ENCODE peak calls at places on chromosomes 12 and 14, in four cellular contexts. O is endodermal cell, R is AG10803, A is AG09309. F is an unnamed sample.

GRCh38 chr12:32332446-32332845 is 66.9 kb upstream of the FGD4 start:
- DNase-seq in O (no peak), R (peak; percentile 3), A (no peak), F (no peak)

GRCh38 chr12:28536088-28536487 is 345.8 kb downstream of the CCDC91 start:
- DNase-seq in O (no peak), R (peak; percentile 82), A (peak; percentile 73), F (peak; percentile 85)

GRCh38 chr12:89355243-89356068 is 3.2 kb upstream of the DUSP6 start:
- DNase-seq in O (no peak), R (no peak), A (no peak), F (no peak)

GRCh38 chr12:125218952-125219351 is 153.7 kb downstream of the AACS start:
- DNase-seq in O (no peak), R (no peak), A (no peak), F (no peak)

GRCh38 chr12:108307006-108307405 is 32.1 kb downstream of the CMKLR1 start:
- DNase-seq in O (no peak), R (peak; percentile 93), A (peak; percentile 98), F (peak; percentile 94)

GRCh38 chr14:103623883-103624482 is 5.0 kb upstream of the KLC1 start:
- DNase-seq in O (no peak), R (no peak), A (no peak), F (peak; percentile 16)

GRCh38 chr14:80213602-80214001 is 2.3 kb upstream of the DIO2 start:
- DNase-seq in O (peak; percentile 79), R (peak; percentile 87), A (peak; percentile 67), F (peak; percentile 81)

GRCh38 chr14:91311284-91311662 is 66.8 kb upstream of the GPR68 start:
- DNase-seq in O (no peak), R (no peak), A (no peak), F (no peak)

GRCh38 chr12:90690120-90690519 is 264.9 kb downstream of the CCER1 start:
- DNase-seq in O (no peak), R (no peak), A (no peak), F (no peak)

GRCh38 chr14:68962681-68963080 is 16.4 kb downstream of the ACTN1 start:
- DNase-seq in O (no peak), R (no peak), A (no peak), F (no peak)

GRCh38 chr12:46787496-46788055 is 38.2 kb downstream of the SLC38A4 start:
- DNase-seq in O (no peak), R (peak; percentile 49), A (no peak), F (peak; percentile 33)

GRCh38 chr14:105168979-105169507 is 467 bp upstream of the JAG2 start:
- DNase-seq in O (peak; percentile 90), R (no peak), A (no peak), F (no peak)

GRCh38 chr14:21060590-21061346 is 3.1 kb downstream of the RNASE8 start:
- DNase-seq in O (no peak), R (no peak), A (no peak), F (no peak)

GRCh38 chr12:76025601-76026575 is 5.7 kb downstream of the PHLDA1 start:
- DNase-seq in O (peak; percentile 72), R (peak; percentile 25), A (no peak), F (peak; percentile 47)

GRCh38 chr14:104286496-104286895 is 148.1 kb downstream of the KIF26A start:
- DNase-seq in O (no peak), R (no peak), A (no peak), F (no peak)

GRCh38 chr12:68538722-68539614 is 71.7 kb upstream of the RAP1B start:
- DNase-seq in O (peak; percentile 84), R (peak; percentile 67), A (no peak), F (no peak)

GRCh38 chr12:9392842-9393241 is 184.6 kb upstream of the PZP start:
- DNase-seq in O (no peak), R (no peak), A (no peak), F (no peak)

GRCh38 chr14:81436296-81437138 is 36.4 kb upstream of the STON2 start:
- DNase-seq in O (peak; percentile 93), R (peak; percentile 42), A (no peak), F (peak; percentile 52)

GRCh38 chr12:26271889-26272492 is 76.6 kb downstream of the SSPN start:
- DNase-seq in O (no peak), R (peak; percentile 79), A (no peak), F (peak; percentile 92)

GRCh38 chr14:79424462-79424861 is 786.8 kb downstream of the DIO2 start:
- DNase-seq in O (no peak), R (peak; percentile 1), A (no peak), F (peak; percentile 26)

GRCh38 chr14:59576332-59577294 is at the start of gene CCDC175:
- DNase-seq in O (peak; percentile 96), R (peak; percentile 52), A (peak; percentile 21), F (peak; percentile 83)

GRCh38 chr12:58907326-58907855 is 12.9 kb downstream of the LRIG3 start:
- DNase-seq in O (no peak), R (peak; percentile 76), A (no peak), F (no peak)

GRCh38 chr14:77318006-77318553 is 2.6 kb downstream of the POMT2 start:
- DNase-seq in O (no peak), R (no peak), A (no peak), F (no peak)

GRCh38 chr14:36660736-36661505 is 739 bp upstream of the PAX9 start:
- DNase-seq in O (no peak), R (no peak), A (no peak), F (no peak)
- H3K4me3 ChIP-seq in O (peak overlapping the region; percentile 79), R (peak overlapping the region; percentile 68), A (peak overlapping the region; percentile 68), F (no peak overlapping the region)

DNA sequence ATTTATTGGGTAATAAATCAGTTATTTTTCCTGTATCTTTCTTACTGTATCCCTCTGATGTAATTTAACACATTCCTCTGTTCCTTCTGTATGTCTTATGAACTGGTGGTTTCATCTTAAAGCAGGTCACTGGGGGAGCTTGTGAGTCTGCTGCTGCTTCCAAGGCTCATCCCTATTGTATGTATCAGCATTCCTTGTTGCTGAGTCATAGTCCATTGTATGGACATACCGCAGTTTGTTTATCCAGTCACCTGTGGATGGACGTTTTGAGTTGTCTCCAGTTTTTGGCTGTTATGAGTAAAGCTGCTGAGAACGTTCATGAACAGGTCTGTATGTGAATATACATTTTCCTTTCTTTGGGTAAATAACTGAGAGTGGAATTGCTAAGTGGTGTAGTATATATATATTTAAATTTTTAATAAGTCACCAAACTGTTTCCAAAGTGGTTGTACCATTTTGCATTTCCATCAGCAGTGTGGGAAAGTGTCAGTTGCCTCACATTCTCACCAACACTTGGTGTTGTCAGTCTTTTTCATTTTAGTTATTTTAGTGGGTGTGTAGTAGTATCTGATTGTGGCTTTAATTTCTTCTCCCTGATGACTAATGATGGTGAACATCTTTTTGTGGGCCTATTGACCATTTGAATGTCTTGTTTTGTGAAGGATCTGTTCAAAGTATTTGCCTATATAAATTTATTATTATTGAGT is 82.7 kb downstream of the BEGAIN start:
- DNase-seq in O (no peak), R (no peak), A (no peak), F (no peak)
- TF ChIP-seq CTCF in O (no peak), R (no peak), A (no peak), F (no peak)

GRCh38 chr12:6968426-6968825 is 2.0 kb downstream of the PHB2 start:
- DNase-seq in O (no peak), R (no peak), A (no peak), F (no peak)
- H3K4me3 ChIP-seq in O (peak overlapping the region; percentile 100), R (peak overlapping the region; percentile 4), A (no peak overlapping the region), F (no peak overlapping the region)

GRCh38 chr14:94227029-94227428 is 52.9 kb downstream of the PPP4R4 start:
- DNase-seq in O (no peak), R (peak; percentile 84), A (peak; percentile 11), F (no peak)
- TF ChIP-seq CTCF in O (no peak), R (no peak), A (no peak), F (no peak)

GRCh38 chr12:114696443-114697245 is 12.7 kb upstream of the TBX3 start:
- DNase-seq in O (peak; percentile 63), R (no peak), A (no peak), F (no peak)

GRCh38 chr12:114694436-114695304 is 10.7 kb upstream of the TBX3 start:
- DNase-seq in O (no peak), R (no peak), A (no peak), F (no peak)

GRCh38 chr12:114697246-114697716 is 13.3 kb upstream of the TBX3 start:
- DNase-seq in O (peak; percentile 68), R (no peak), A (no peak), F (no peak)

GRCh38 chr12:114693532-114693931 is 9.6 kb upstream of the TBX3 start:
- DNase-seq in O (no peak), R (no peak), A (no peak), F (no peak)

DNA sequence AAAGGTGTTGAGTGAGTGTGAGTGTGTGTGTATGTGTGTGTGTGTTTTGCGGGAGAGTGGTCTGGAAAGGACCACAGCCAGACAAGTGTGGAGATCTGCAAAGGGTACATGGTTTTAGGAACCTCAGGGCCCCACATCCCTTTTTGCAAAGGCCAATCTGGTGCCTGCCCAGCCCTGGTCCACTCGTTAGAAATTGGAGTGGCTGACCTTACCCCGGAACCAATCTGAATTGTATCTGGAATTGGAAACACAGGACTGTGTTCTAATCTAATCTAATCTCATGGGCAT is 11.3 kb upstream of the TBX3 start:
- DNase-seq in O (no peak), R (no peak), A (no peak), F (no peak)
- H3K4me3 ChIP-seq in O (no peak overlapping the region), R (no peak overlapping the region), A (no peak overlapping the region), F (no peak overlapping the region)

DNA sequence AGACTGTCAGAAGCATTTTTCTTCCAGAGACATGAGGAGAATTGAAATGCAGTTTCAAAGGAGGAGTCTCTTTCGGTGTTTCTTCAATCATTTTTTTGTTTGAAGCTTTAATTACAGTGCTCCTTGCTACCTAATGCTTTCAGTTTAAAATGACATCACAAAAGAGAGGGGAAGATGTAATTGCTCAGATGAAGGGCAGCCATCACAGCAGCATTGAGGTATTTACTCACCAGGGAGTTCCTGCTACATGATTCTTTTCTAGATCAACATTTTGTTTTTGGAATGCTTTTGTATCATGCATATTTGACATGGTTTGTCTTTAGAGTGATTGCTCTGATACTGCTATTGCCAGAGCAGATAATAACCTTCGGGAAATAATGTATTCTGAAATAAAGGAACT is 28.6 kb downstream of the FLRT2 start:
- DNase-seq in O (no peak), R (no peak), A (no peak), F (no peak)
- TF ChIP-seq CTCF in O (no peak), R (no peak), A (no peak), F (no peak)

GRCh38 chr14:63421919-63422318 is 103.2 kb upstream of the GPHB5 start:
- DNase-seq in O (no peak), R (no peak), A (no peak), F (no peak)

GRCh38 chr14:63421226-63421625 is 102.5 kb upstream of the GPHB5 start:
- DNase-seq in O (no peak), R (peak; percentile 12), A (no peak), F (no peak)

GRCh38 chr14:63426838-63427237 is 108.1 kb upstream of the GPHB5 start:
- DNase-seq in O (no peak), R (no peak), A (no peak), F (no peak)

GRCh38 chr14:63418020-63418419 is 99.3 kb upstream of the GPHB5 start:
- DNase-seq in O (no peak), R (no peak), A (no peak), F (no peak)

GRCh38 chr14:63423889-63424288 is 105.2 kb upstream of the GPHB5 start:
- DNase-seq in O (no peak), R (no peak), A (no peak), F (no peak)
- H3K4me3 ChIP-seq in O (no peak overlapping the region), R (no peak overlapping the region), A (no peak overlapping the region), F (no peak overlapping the region)

DNA sequence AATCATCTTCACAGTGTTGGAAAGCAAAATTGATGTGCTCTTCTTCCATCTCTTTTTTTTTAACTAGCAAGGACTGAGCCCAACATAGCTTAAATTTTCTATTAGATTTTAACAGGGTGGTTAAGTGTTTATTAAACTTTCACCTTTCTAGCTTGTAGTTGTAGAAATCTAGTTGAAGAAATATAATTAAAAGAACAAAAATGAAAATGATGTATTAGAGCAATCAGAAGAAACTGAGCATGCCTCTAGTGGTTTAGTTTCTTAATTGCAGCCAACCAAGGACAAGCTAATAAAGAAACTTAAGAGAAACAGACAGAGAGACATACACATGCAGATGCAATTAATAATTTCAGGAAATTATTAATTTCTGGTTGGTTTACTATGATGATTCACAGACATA is 673.0 kb upstream of the LMO3 start:
- DNase-seq in O (no peak), R (no peak), A (no peak), F (no peak)
- TF ChIP-seq CTCF in O (peak; percentile 91), R (no peak), A (no peak), F (no peak)